ENCODE peak calls at places on chromosomes 7 and 10, in eight cellular contexts. One of them, this sample, is unnamed.

GRCh38 chr7:120583835-120584586 is 273.9 kb downstream of the TSPAN12 start:
- DNase-seq in sigmoid colon: no peak
- DNase-seq in GM12892: no peak
- DNase-seq in heart left ventricle: no peak
- DNase-seq in GM12891: no peak
- DNase-seq in IMR-90: peak
- DNase-seq in ovary: no peak
- DNase-seq in HCT116: peak
- DNase-seq in this sample: no peak

GRCh38 chr7:36563706-36564325 is 160.5 kb downstream of the AOAH start:
- DNase-seq in ovary: peak
- DNase-seq in GM12892: no peak
- DNase-seq in IMR-90: peak
- DNase-seq in sigmoid colon: no peak
- DNase-seq in HCT116: no peak
- DNase-seq in heart left ventricle: no peak
- DNase-seq in GM12891: no peak
- DNase-seq in this sample: no peak

GRCh38 chr10:30172096-30172495 is 112.7 kb upstream of the JCAD start:
- DNase-seq in IMR-90: no peak
- DNase-seq in HCT116: no peak
- DNase-seq in GM12891: no peak
- DNase-seq in sigmoid colon: no peak
- DNase-seq in heart left ventricle: no peak
- DNase-seq in ovary: no peak
- DNase-seq in GM12892: no peak
- DNase-seq in this sample: no peak

GRCh38 chr7:56447864-56448693 is 331.9 kb upstream of the NUPR2 start:
- DNase-seq in GM12891: no peak
- DNase-seq in ovary: peak
- DNase-seq in sigmoid colon: no peak
- DNase-seq in heart left ventricle: no peak
- DNase-seq in HCT116: no peak
- DNase-seq in IMR-90: no peak
- DNase-seq in GM12892: no peak
- DNase-seq in this sample: no peak

GRCh38 chr7:150891740-150892139 is 39.4 kb downstream of the AOC1 start:
- DNase-seq in IMR-90: no peak
- DNase-seq in heart left ventricle: no peak
- DNase-seq in GM12891: no peak
- DNase-seq in ovary: no peak
- DNase-seq in sigmoid colon: no peak
- DNase-seq in GM12892: no peak
- DNase-seq in HCT116: no peak
- DNase-seq in this sample: no peak

GRCh38 chr7:151351027-151351426 is 9.4 kb downstream of the NUB1 start:
- DNase-seq in heart left ventricle: no peak
- DNase-seq in ovary: no peak
- DNase-seq in GM12891: no peak
- DNase-seq in IMR-90: no peak
- DNase-seq in GM12892: no peak
- DNase-seq in sigmoid colon: no peak
- DNase-seq in HCT116: no peak
- DNase-seq in this sample: no peak

GRCh38 chr7:32481921-32482320 is 8.3 kb downstream of the LSM5 start:
- DNase-seq in GM12891: no peak
- DNase-seq in HCT116: no peak
- DNase-seq in IMR-90: no peak
- DNase-seq in sigmoid colon: no peak
- DNase-seq in ovary: no peak
- DNase-seq in GM12892: no peak
- DNase-seq in heart left ventricle: no peak
- DNase-seq in this sample: no peak

GRCh38 chr10:23868121-23868520 is 340.8 kb upstream of the KIAA1217 start:
- DNase-seq in heart left ventricle: no peak
- DNase-seq in sigmoid colon: no peak
- DNase-seq in ovary: no peak
- DNase-seq in GM12891: no peak
- DNase-seq in HCT116: no peak
- DNase-seq in GM12892: no peak
- DNase-seq in IMR-90: no peak
- DNase-seq in this sample: no peak

GRCh38 chr7:1692500-1693418 is 22.7 kb downstream of the ELFN1 start:
- DNase-seq in HCT116: no peak
- DNase-seq in GM12892: no peak
- DNase-seq in GM12891: no peak
- DNase-seq in heart left ventricle: peak
- DNase-seq in IMR-90: no peak
- DNase-seq in ovary: peak
- DNase-seq in sigmoid colon: no peak
- DNase-seq in this sample: no peak

GRCh38 chr7:105567821-105568220 is 13.5 kb downstream of the EFCAB10 start:
- DNase-seq in sigmoid colon: no peak
- DNase-seq in GM12892: no peak
- DNase-seq in ovary: no peak
- DNase-seq in IMR-90: no peak
- DNase-seq in GM12891: no peak
- DNase-seq in heart left ventricle: no peak
- DNase-seq in HCT116: no peak
- DNase-seq in this sample: no peak

DNA sequence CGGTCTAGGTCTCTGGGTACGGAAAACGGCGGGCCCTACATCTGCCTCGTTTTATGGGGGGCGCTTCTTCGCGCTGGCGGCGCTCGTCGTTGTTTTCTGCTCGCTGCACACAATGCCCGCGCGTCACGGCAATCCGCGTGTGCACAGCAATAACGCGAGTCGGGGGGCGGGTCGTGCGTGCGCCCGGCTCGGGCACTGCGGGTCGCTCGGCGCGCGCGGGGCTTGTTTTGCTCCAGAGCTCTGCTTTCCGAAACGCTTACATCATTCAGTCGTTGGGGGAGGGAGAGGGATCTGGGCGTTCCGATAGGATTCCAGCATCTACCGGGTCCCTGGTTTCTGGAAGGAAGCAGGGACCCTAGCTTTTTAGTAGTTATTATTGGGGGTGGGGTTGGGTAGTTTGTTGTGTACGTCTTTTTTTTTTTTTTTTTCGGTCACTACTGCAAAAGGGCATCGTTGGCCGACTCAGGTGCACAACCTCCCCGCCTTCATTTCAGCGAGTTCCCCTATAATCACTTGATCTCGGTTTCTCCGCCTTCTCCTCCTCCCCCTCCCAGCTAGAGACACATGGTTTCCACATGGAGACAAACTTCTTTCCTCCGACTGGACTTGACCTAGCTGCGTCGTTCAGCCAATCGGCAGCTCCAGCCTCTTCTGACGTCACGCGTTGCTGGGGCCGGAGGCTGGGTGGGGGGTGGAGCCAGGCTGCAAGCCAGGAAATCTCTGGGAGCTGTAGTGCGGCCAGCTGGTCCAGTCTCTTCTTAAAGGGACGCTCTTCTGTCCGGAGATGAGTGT is 3.5 kb downstream of the MXI1 start:
- DNase-seq in GM12891: peak
- DNase-seq in IMR-90: peak
- DNase-seq in ovary: peak
- DNase-seq in heart left ventricle: peak
- DNase-seq in GM12892: peak
- DNase-seq in sigmoid colon: peak
- DNase-seq in HCT116: peak
- DNase-seq in this sample: peak
- TF ChIP-seq POLR2A in GM12891: no peak
- TF ChIP-seq POLR2A in IMR-90: no peak
- TF ChIP-seq POLR2A in ovary: peak
- TF ChIP-seq POLR2A in heart left ventricle: peak
- TF ChIP-seq POLR2A in GM12892: no peak
- TF ChIP-seq POLR2A in sigmoid colon: peak
- TF ChIP-seq POLR2A in HCT116: peak
- TF ChIP-seq POLR2A in this sample: peak

DNA sequence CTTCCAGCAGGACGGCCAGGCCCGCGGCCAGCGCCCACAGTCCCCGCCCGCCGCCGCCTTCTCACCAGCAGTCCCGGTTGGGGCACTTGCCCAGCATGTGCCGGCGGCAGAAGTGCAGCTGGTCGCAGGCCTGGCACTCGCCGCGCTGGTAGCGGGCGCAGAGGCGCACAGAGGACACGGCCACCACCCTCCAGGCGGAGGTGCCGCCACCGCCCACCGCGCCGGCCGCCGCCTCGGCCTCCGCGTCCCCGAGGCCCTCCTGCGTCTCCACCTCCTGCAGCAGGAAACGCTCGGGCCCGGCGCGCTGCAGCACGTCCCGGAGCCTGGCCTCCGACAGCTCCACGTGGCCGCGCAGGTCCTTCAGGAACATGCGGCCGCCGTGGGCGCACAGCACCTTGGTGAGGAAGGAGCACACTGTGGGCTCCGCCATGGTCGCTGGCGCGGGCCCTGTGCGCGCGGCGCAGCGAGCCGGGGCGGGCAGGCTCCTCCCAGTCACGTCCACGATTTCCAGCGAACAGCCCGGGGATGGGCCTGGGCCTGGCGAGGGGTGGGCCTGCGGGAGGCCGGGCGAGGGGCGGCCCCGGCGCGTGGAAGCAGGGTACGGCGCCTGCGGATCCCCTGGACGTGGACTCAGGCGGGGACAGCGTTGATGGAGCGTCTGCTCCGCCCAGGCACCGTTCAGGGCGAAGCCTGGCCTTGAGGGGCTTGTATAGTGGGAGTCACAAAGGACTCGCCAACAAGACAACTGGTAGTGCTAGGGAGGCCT is at the start of gene ZC3HAV1L:
- DNase-seq in sigmoid colon: peak
- DNase-seq in IMR-90: peak
- DNase-seq in GM12892: peak
- DNase-seq in ovary: peak
- DNase-seq in heart left ventricle: peak
- DNase-seq in GM12891: peak
- DNase-seq in HCT116: peak
- DNase-seq in this sample: no peak
- TF ChIP-seq POLR2A in sigmoid colon: no peak
- TF ChIP-seq POLR2A in IMR-90: no peak
- TF ChIP-seq POLR2A in GM12892: peak
- TF ChIP-seq POLR2A in ovary: no peak
- TF ChIP-seq POLR2A in heart left ventricle: peak
- TF ChIP-seq POLR2A in GM12891: peak
- TF ChIP-seq POLR2A in HCT116: peak
- TF ChIP-seq POLR2A in this sample: no peak

GRCh38 chr7:156640257-156640948 is at the start of gene RNF32:
- DNase-seq in ovary: peak
- DNase-seq in sigmoid colon: peak
- DNase-seq in heart left ventricle: peak
- DNase-seq in IMR-90: peak
- DNase-seq in GM12891: peak
- DNase-seq in HCT116: peak
- DNase-seq in GM12892: peak
- DNase-seq in this sample: peak
- TF ChIP-seq POLR2A in ovary: peak
- TF ChIP-seq POLR2A in sigmoid colon: no peak
- TF ChIP-seq POLR2A in heart left ventricle: peak
- TF ChIP-seq POLR2A in IMR-90: peak
- TF ChIP-seq POLR2A in GM12891: peak
- TF ChIP-seq POLR2A in HCT116: no peak
- TF ChIP-seq POLR2A in GM12892: peak
- TF ChIP-seq POLR2A in this sample: peak

GRCh38 chr10:16520900-16521299 is 779 bp downstream of the C1QL3 start:
- DNase-seq in GM12891: peak
- DNase-seq in heart left ventricle: no peak
- DNase-seq in IMR-90: peak
- DNase-seq in GM12892: peak
- DNase-seq in ovary: no peak
- DNase-seq in sigmoid colon: no peak
- DNase-seq in HCT116: no peak
- DNase-seq in this sample: no peak
- TF ChIP-seq POLR2A in GM12891: no peak
- TF ChIP-seq POLR2A in heart left ventricle: no peak
- TF ChIP-seq POLR2A in IMR-90: no peak
- TF ChIP-seq POLR2A in GM12892: no peak
- TF ChIP-seq POLR2A in ovary: no peak
- TF ChIP-seq POLR2A in sigmoid colon: no peak
- TF ChIP-seq POLR2A in HCT116: no peak
- TF ChIP-seq POLR2A in this sample: no peak

GRCh38 chr10:1054684-1055083 is 1.5 kb upstream of the WDR37 start:
- DNase-seq in HCT116: no peak
- DNase-seq in heart left ventricle: no peak
- DNase-seq in ovary: no peak
- DNase-seq in sigmoid colon: no peak
- DNase-seq in GM12892: no peak
- DNase-seq in GM12891: no peak
- DNase-seq in IMR-90: no peak
- DNase-seq in this sample: no peak

GRCh38 chr10:1059902-1060301 is 3.7 kb downstream of the WDR37 start:
- DNase-seq in sigmoid colon: no peak
- DNase-seq in GM12892: no peak
- DNase-seq in HCT116: no peak
- DNase-seq in heart left ventricle: no peak
- DNase-seq in IMR-90: no peak
- DNase-seq in GM12891: no peak
- DNase-seq in ovary: no peak
- DNase-seq in this sample: no peak

GRCh38 chr10:1057106-1057657 is 997 bp downstream of the WDR37 start:
- DNase-seq in GM12892: no peak
- DNase-seq in sigmoid colon: no peak
- DNase-seq in ovary: no peak
- DNase-seq in GM12891: no peak
- DNase-seq in IMR-90: no peak
- DNase-seq in HCT116: no peak
- DNase-seq in heart left ventricle: no peak
- DNase-seq in this sample: no peak

GRCh38 chr10:1056326-1057105 is at the start of gene WDR37:
- DNase-seq in sigmoid colon: peak
- DNase-seq in ovary: peak
- DNase-seq in heart left ventricle: peak
- DNase-seq in HCT116: no peak
- DNase-seq in IMR-90: peak
- DNase-seq in GM12891: peak
- DNase-seq in GM12892: peak
- DNase-seq in this sample: no peak

GRCh38 chr10:1058017-1058416 is 1.8 kb downstream of the WDR37 start:
- DNase-seq in GM12891: no peak
- DNase-seq in IMR-90: no peak
- DNase-seq in sigmoid colon: no peak
- DNase-seq in HCT116: no peak
- DNase-seq in ovary: no peak
- DNase-seq in heart left ventricle: peak
- DNase-seq in GM12892: no peak
- DNase-seq in this sample: no peak
- TF ChIP-seq POLR2A in GM12891: no peak
- TF ChIP-seq POLR2A in IMR-90: no peak
- TF ChIP-seq POLR2A in sigmoid colon: no peak
- TF ChIP-seq POLR2A in HCT116: no peak
- TF ChIP-seq POLR2A in ovary: no peak
- TF ChIP-seq POLR2A in heart left ventricle: no peak
- TF ChIP-seq POLR2A in GM12892: no peak
- TF ChIP-seq POLR2A in this sample: no peak

This sample was measured in esophagus squamous epithelium.